ENCODE peak calls at places on chromosome 22, in six cellular contexts. One of them, this sample, is unnamed. For H3K4me1, the result is how much of the 10 kb centered on the place peaks cover.

GRCh38 chr22:24107668-24108067 is 73.6 kb upstream of the SUSD2 start:
- DNase-seq in aorta: peak
- DNase-seq in heart right ventricle: peak
- DNase-seq in GM23338: no peak
- DNase-seq in body of pancreas: peak
- DNase-seq in Panc1: no peak
- DNase-seq in this sample: no peak

GRCh38 chr22:24580276-24580675 is 12.6 kb downstream of the LRRC75B start:
- DNase-seq in heart right ventricle: no peak
- DNase-seq in body of pancreas: no peak
- DNase-seq in GM23338: no peak
- DNase-seq in Panc1: no peak
- DNase-seq in aorta: no peak
- DNase-seq in this sample: no peak

GRCh38 chr22:23113067-23113846 is 28.5 kb downstream of the RSPH14 start:
- DNase-seq in GM23338: no peak
- DNase-seq in Panc1: no peak
- DNase-seq in heart right ventricle: peak
- DNase-seq in body of pancreas: peak
- DNase-seq in aorta: no peak
- DNase-seq in this sample: no peak

GRCh38 chr22:25804676-25805075 is 62.7 kb downstream of the MYO18B start:
- DNase-seq in heart right ventricle: no peak
- DNase-seq in GM23338: no peak
- DNase-seq in body of pancreas: no peak
- DNase-seq in aorta: no peak
- DNase-seq in Panc1: no peak
- DNase-seq in this sample: no peak

GRCh38 chr22:22855617-22856308 is 31.9 kb upstream of the IGLL5 start:
- DNase-seq in body of pancreas: no peak
- DNase-seq in aorta: no peak
- DNase-seq in Panc1: no peak
- DNase-seq in GM23338: peak
- DNase-seq in heart right ventricle: no peak
- DNase-seq in this sample: no peak

GRCh38 chr22:17580461-17581031 is 17.2 kb downstream of the SLC25A18 start:
- DNase-seq in body of pancreas: no peak
- DNase-seq in aorta: no peak
- DNase-seq in GM23338: peak
- DNase-seq in heart right ventricle: no peak
- DNase-seq in Panc1: no peak
- DNase-seq in this sample: no peak

GRCh38 chr22:24209016-24209415 is 27.7 kb downstream of the SUSD2 start:
- DNase-seq in aorta: no peak
- DNase-seq in Panc1: no peak
- DNase-seq in GM23338: no peak
- DNase-seq in body of pancreas: no peak
- DNase-seq in heart right ventricle: no peak
- DNase-seq in this sample: no peak

GRCh38 chr22:35458547-35459422 is 58.8 kb downstream of the MCM5 start:
- DNase-seq in heart right ventricle: no peak
- DNase-seq in body of pancreas: no peak
- DNase-seq in GM23338: no peak
- DNase-seq in Panc1: no peak
- DNase-seq in aorta: no peak
- DNase-seq in this sample: no peak

GRCh38 chr22:21865041-21865440 is 2.4 kb downstream of the MAPK1 start:
- DNase-seq in aorta: peak
- DNase-seq in body of pancreas: peak
- DNase-seq in Panc1: peak
- DNase-seq in heart right ventricle: no peak
- DNase-seq in GM23338: no peak
- DNase-seq in this sample: no peak

GRCh38 chr22:48663297-48663696 is 1164.4 kb downstream of the BRD1 start:
- DNase-seq in aorta: no peak
- DNase-seq in Panc1: no peak
- DNase-seq in heart right ventricle: no peak
- DNase-seq in GM23338: peak
- DNase-seq in body of pancreas: no peak
- DNase-seq in this sample: no peak

GRCh38 chr22:39592104-39593060 is 21.8 kb downstream of the CACNA1I start:
- DNase-seq in Panc1: no peak
- DNase-seq in GM23338: no peak
- DNase-seq in heart right ventricle: no peak
- DNase-seq in aorta: peak
- DNase-seq in body of pancreas: peak
- DNase-seq in this sample: peak

GRCh38 chr22:24423519-24424000 is 3.8 kb upstream of the ADORA2A start:
- DNase-seq in body of pancreas: peak
- DNase-seq in GM23338: peak
- DNase-seq in heart right ventricle: peak
- DNase-seq in Panc1: no peak
- DNase-seq in aorta: peak
- DNase-seq in this sample: no peak

GRCh38 chr22:26893034-26893710 is 235.8 kb downstream of the MIAT start:
- DNase-seq in GM23338: peak
- DNase-seq in heart right ventricle: no peak
- DNase-seq in aorta: peak
- DNase-seq in body of pancreas: no peak
- DNase-seq in Panc1: no peak
- DNase-seq in this sample: no peak

GRCh38 chr22:17748555-17749353 is 25.5 kb downstream of the BID start:
- DNase-seq in body of pancreas: no peak
- DNase-seq in aorta: no peak
- DNase-seq in heart right ventricle: no peak
- DNase-seq in GM23338: peak
- DNase-seq in Panc1: no peak
- DNase-seq in this sample: no peak

GRCh38 chr22:33896154-33896800 is 24.0 kb downstream of the LARGE1 start:
- DNase-seq in GM23338: no peak
- DNase-seq in body of pancreas: no peak
- DNase-seq in heart right ventricle: no peak
- DNase-seq in aorta: no peak
- DNase-seq in Panc1: no peak
- DNase-seq in this sample: no peak

GRCh38 chr22:41181349-41182241 is 23.5 kb upstream of the L3MBTL2 start:
- DNase-seq in body of pancreas: no peak
- DNase-seq in aorta: peak
- DNase-seq in heart right ventricle: no peak
- DNase-seq in GM23338: peak
- DNase-seq in Panc1: no peak
- DNase-seq in this sample: no peak

GRCh38 chr22:48568736-48569330 is 1258.8 kb downstream of the BRD1 start:
- DNase-seq in GM23338: no peak
- DNase-seq in Panc1: no peak
- DNase-seq in heart right ventricle: no peak
- DNase-seq in body of pancreas: no peak
- DNase-seq in aorta: peak
- DNase-seq in this sample: no peak

GRCh38 chr22:39471421-39472141 is 14.8 kb downstream of the MGAT3 start:
- DNase-seq in body of pancreas: no peak
- DNase-seq in Panc1: no peak
- DNase-seq in aorta: peak
- DNase-seq in heart right ventricle: peak
- DNase-seq in GM23338: no peak
- DNase-seq in this sample: no peak

GRCh38 chr22:17719911-17720310 is 54.4 kb downstream of the BID start:
- DNase-seq in aorta: no peak
- DNase-seq in body of pancreas: no peak
- DNase-seq in GM23338: no peak
- DNase-seq in heart right ventricle: no peak
- DNase-seq in Panc1: no peak
- DNase-seq in this sample: no peak

DNA sequence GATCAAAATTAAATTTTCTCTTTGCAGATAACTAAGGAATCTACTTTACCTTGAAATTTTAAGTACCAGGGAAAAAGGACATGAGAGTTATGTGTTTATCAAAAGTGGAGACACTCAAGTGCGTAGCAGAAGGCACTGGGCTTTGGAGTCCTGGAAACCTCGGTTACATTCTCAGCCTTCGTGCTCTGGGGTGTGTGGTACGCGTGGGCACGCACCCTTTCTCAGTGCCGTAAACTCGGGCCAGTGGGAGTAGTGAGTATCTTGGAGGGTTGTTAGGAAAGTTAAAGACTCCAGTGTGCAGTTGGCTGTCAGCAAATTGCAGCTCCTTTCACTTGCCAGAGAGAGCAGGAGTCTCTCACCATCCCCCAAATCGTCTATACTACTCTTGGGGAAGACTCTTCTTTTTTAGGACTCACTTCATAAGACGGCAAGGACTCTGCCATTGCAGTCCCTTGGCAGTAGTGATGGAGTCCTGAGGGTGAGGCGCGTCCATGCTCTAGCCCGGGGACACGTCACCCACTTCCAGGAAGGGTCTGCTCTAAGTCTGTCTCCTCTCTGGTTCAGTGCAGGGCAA is 171.8 kb downstream of the TBC1D22A start:
- DNase-seq in Panc1: no peak
- DNase-seq in heart right ventricle: no peak
- DNase-seq in body of pancreas: no peak
- DNase-seq in GM23338: no peak
- DNase-seq in aorta: no peak
- DNase-seq in this sample: no peak
- H3K27ac ChIP-seq in Panc1: no peak
- H3K27ac ChIP-seq in heart right ventricle: no peak
- H3K27ac ChIP-seq in body of pancreas: no peak
- H3K27ac ChIP-seq in GM23338: no peak
- H3K27ac ChIP-seq in aorta: no peak
- H3K27ac ChIP-seq in this sample: peak

GRCh38 chr22:45413013-45413367 is 409 bp downstream of the SMC1B start:
- DNase-seq in aorta: no peak
- DNase-seq in Panc1: no peak
- DNase-seq in GM23338: no peak
- DNase-seq in heart right ventricle: no peak
- DNase-seq in body of pancreas: no peak
- DNase-seq in this sample: no peak
- H3K4me3 ChIP-seq in aorta: no peak
- H3K4me3 ChIP-seq in Panc1: peak
- H3K4me3 ChIP-seq in GM23338: no peak
- H3K4me3 ChIP-seq in heart right ventricle: peak
- H3K4me3 ChIP-seq in body of pancreas: no peak
- H3K4me3 ChIP-seq in this sample: peak

DNA sequence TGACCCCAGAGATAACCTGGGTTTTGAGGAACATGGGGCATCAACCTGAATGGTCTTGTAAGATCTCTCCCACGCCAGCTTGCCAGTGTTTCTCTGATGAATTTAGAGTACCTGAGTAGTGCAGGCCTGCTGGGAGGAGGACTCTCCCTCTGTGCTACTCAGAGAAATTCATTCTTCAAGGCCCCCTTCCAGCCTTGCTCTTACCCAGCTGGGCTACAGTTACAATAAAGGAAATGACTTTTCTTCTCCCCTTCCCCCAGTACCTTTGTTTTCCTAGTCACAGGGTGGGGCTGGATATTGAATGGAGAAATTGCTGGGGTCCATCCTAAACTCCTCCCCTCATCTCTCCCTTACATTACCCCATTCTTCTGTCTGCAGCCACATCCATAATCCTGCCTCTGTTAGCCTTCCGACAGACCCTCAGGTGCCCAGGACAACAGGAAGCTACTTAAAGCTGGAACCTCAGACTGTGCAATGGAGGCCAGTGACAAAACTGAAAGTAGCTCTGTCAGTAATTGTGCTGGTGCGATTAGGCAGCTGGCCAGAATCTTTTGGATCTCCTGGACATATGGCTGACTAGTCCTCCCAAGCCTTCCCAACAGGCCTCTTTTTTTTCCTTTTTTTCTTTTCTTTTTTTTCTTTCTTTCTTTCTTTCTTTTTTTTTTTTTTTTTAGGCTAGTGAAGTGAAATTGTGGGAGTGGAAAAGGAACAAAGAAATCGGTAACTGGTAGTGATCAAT is 17.5 kb downstream of the LIMK2 start:
- DNase-seq in heart right ventricle: no peak
- DNase-seq in GM23338: peak
- DNase-seq in Panc1: no peak
- DNase-seq in body of pancreas: peak
- DNase-seq in aorta: peak
- DNase-seq in this sample: no peak
- H3K4me1 ChIP-seq in heart right ventricle: under half
- H3K4me1 ChIP-seq in GM23338: under half
- H3K4me1 ChIP-seq in Panc1: under half
- H3K4me1 ChIP-seq in body of pancreas: under half
- H3K4me1 ChIP-seq in aorta: under half
- H3K4me1 ChIP-seq in this sample: under half

GRCh38 chr22:46043816-46044717 is 67.1 kb upstream of the WNT7B start:
- DNase-seq in heart right ventricle: no peak
- DNase-seq in aorta: peak
- DNase-seq in body of pancreas: peak
- DNase-seq in GM23338: peak
- DNase-seq in Panc1: no peak
- DNase-seq in this sample: peak

GRCh38 chr22:46044718-46045458 is 67.9 kb upstream of the WNT7B start:
- DNase-seq in Panc1: no peak
- DNase-seq in GM23338: peak
- DNase-seq in heart right ventricle: peak
- DNase-seq in body of pancreas: no peak
- DNase-seq in aorta: peak
- DNase-seq in this sample: no peak

GRCh38 chr22:46042786-46043185 is 65.8 kb upstream of the WNT7B start:
- DNase-seq in Panc1: no peak
- DNase-seq in heart right ventricle: no peak
- DNase-seq in GM23338: no peak
- DNase-seq in body of pancreas: no peak
- DNase-seq in aorta: no peak
- DNase-seq in this sample: peak

GRCh38 chr22:46041642-46042041 is 64.7 kb upstream of the WNT7B start:
- DNase-seq in GM23338: no peak
- DNase-seq in Panc1: no peak
- DNase-seq in aorta: no peak
- DNase-seq in heart right ventricle: no peak
- DNase-seq in body of pancreas: peak
- DNase-seq in this sample: peak

DNA sequence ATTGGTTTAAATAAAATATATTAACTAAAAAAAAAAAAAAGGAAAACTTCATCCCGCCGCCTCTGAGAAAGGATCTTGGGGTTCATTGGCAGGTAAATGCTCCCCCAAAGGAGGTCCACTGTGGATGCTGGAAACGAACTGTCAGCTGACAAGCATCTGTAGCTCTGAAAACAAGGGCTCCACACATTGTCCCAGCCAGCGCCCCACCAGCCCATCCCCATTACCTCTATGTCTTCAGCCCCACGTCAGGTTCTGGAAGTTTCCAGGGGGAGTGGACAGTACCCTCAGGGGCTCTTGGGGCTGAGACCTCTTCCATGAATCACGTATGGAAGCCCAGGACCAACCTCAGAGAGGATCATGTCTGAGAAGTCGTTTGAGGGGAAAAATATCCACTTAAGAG is 66.4 kb upstream of the WNT7B start:
- DNase-seq in Panc1: no peak
- DNase-seq in heart right ventricle: no peak
- DNase-seq in aorta: peak
- DNase-seq in body of pancreas: no peak
- DNase-seq in GM23338: no peak
- DNase-seq in this sample: peak
- H3K27ac ChIP-seq in Panc1: peak
- H3K27ac ChIP-seq in heart right ventricle: peak
- H3K27ac ChIP-seq in aorta: peak
- H3K27ac ChIP-seq in body of pancreas: peak
- H3K27ac ChIP-seq in GM23338: no peak
- H3K27ac ChIP-seq in this sample: peak